ENCODE peak calls at places on chromosomes 13 and 19, in six cellular contexts. Q, B, N, A, X and F are unnamed samples.

GRCh38 chr13:84896128-84896527 is 903.1 kb downstream of the SLITRK6 start:
- DNase-seq in Q (peak; percentile 43), B (peak; percentile 11), N (peak; percentile 80), A (peak; percentile 5), X (peak; percentile 52), F (peak; percentile 62)

GRCh38 chr13:104657196-104657595 is 1591.0 kb upstream of the SLC10A2 start:
- DNase-seq in Q (no peak), B (no peak), N (no peak), A (no peak), X (no peak), F (no peak)

GRCh38 chr19:7925171-7925837 is 631 bp downstream of the CTXN1 start:
- DNase-seq in Q (no peak), B (peak; percentile 77), N (peak; percentile 71), A (no peak), X (peak; percentile 96), F (peak; percentile 68)

GRCh38 chr19:15427350-15427700 is 8.5 kb upstream of the AKAP8L start:
- DNase-seq in Q (no peak), B (no peak), N (no peak), A (no peak), X (no peak), F (no peak)

GRCh38 chr13:19862511-19863313 is 737 bp downstream of the ZMYM5 start:
- DNase-seq in Q (no peak), B (peak; percentile 35), N (peak; percentile 26), A (no peak), X (peak; percentile 66), F (peak; percentile 24)

GRCh38 chr13:20566424-20566916 is 487 bp upstream of the IFT88 start:
- DNase-seq in Q (peak; percentile 53), B (peak; percentile 75), N (peak; percentile 62), A (no peak), X (no peak), F (no peak)

GRCh38 chr13:91346848-91347211 is 657 bp upstream of the MIR17HG start:
- DNase-seq in Q (no peak), B (peak; percentile 40), N (no peak), A (no peak), X (peak; percentile 51), F (peak; percentile 32)

GRCh38 chr19:55486971-55487883 is 1.0 kb upstream of the SSC5D start:
- DNase-seq in Q (peak; percentile 92), B (peak; percentile 60), N (peak; percentile 98), A (peak; percentile 87), X (peak; percentile 44), F (peak; percentile 96)

GRCh38 chr19:40523322-40524047 is 53.2 kb upstream of the SHKBP1 start:
- DNase-seq in Q (no peak), B (peak; percentile 88), N (peak; percentile 37), A (no peak), X (peak; percentile 83), F (peak; percentile 31)

GRCh38 chr13:46388846-46389245 is 1.8 kb upstream of the RUBCNL start:
- DNase-seq in Q (no peak), B (no peak), N (no peak), A (no peak), X (no peak), F (no peak)

GRCh38 chr13:27918041-27918917 is 1.5 kb upstream of the PDX1 start:
- DNase-seq in Q (no peak), B (no peak), N (no peak), A (no peak), X (peak; percentile 72), F (no peak)

GRCh38 chr19:52138614-52139290 is 986 bp downstream of the ZNF616 start:
- DNase-seq in Q (no peak), B (peak; percentile 25), N (no peak), A (no peak), X (peak; percentile 82), F (peak; percentile 39)

GRCh38 chr13:94344126-94344863 is 135.2 kb downstream of the DCT start:
- DNase-seq in Q (no peak), B (no peak), N (no peak), A (no peak), X (no peak), F (no peak)

GRCh38 chr13:94346261-94347019 is 133.0 kb downstream of the DCT start:
- DNase-seq in Q (no peak), B (no peak), N (no peak), A (no peak), X (no peak), F (no peak)

GRCh38 chr13:94345374-94346195 is 133.9 kb downstream of the DCT start:
- DNase-seq in Q (no peak), B (no peak), N (peak; percentile 79), A (no peak), X (no peak), F (peak; percentile 54)

GRCh38 chr13:94342436-94343242 is 136.8 kb downstream of the DCT start:
- DNase-seq in Q (no peak), B (no peak), N (no peak), A (no peak), X (no peak), F (no peak)

DNA sequence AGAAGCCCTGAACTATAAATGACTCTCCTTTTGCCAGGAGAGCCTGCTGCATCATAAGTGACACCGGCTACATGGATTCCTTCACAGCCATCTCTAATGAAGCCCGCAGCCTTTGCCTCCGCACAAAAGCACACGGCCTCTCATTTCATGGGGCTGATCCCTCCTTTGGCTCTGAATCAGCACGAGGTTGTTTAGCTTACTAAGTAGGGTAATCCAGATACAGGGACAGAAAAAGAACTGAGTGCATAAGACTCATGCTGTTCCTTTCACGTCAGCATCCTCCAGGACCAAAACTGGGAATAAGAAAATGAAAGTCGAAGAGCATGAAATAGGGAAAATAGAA is 136.3 kb downstream of the DCT start:
- DNase-seq in Q (no peak), B (no peak), N (no peak), A (no peak), X (peak; percentile 83), F (peak; percentile 71)
- H3K4me3 ChIP-seq in Q (no peak overlapping the region), B (no peak overlapping the region), N (no peak overlapping the region), A (no peak overlapping the region), X (no peak overlapping the region), F (no peak overlapping the region)

GRCh38 chr13:110352735-110353134 is 45.7 kb downstream of the COL4A2 start:
- DNase-seq in Q (no peak), B (no peak), N (no peak), A (no peak), X (no peak), F (no peak)
- TF ChIP-seq CTCF in Q (peak; percentile 22), B (peak; percentile 19), N (no peak), A (peak; percentile 23), X (peak; percentile 49), F (peak; percentile 45)

DNA sequence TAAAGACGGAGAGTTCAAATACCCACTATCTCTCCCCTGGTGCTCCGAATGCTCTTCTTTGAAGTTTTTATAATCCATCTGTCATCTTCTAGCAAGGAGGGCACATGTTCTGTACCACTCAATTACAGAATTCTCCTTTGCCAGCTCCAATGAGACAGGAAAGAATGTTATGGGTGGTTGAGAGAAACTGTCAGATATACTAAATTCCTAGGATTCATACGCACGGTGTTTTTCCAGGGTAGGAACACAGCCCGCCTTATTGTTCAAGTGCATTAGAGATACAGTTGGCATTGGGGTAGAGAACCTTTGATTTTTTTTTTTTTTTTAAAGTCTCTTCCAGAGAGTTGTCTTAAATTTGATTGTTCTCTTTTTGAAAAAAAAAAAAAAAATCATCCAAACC is 118.0 kb upstream of the ZNF536 start:
- DNase-seq in Q (no peak), B (no peak), N (no peak), A (no peak), X (no peak), F (no peak)
- H3K4me3 ChIP-seq in Q (no peak overlapping the region), B (no peak overlapping the region), N (no peak overlapping the region), A (no peak overlapping the region), X (no peak overlapping the region), F (no peak overlapping the region)

DNA sequence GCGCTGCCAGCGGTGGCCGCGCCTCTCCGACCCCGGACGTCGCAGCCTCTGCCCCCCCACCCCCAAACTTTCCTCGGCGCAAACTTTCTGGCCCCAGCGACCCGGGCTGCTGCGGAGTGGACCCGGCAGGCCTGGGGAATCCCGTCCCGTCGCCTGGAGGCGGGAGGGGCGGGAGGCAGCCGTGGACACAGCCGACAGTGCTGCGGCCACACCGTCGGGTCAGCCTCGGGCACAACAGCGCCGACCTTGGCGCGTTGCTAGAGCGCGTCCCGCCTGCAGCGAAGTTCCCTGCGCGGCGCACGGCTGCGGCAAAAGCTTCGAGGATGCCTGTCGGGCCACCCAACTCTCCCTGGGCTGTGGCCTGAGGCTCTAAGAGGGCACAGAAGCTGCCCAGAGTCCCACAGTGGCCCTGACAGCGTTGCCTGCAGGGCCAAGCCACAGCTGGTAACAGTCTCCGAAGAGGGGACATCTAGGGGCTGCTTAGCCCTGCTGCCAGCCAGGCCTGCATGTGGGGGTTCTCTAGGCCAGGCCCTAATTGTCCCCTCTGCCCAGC is 1.3 kb downstream of the NFIX start:
- DNase-seq in Q (no peak), B (no peak), N (peak; percentile 43), A (no peak), X (peak; percentile 73), F (no peak)
- TF ChIP-seq CTCF in Q (no peak), B (no peak), N (no peak), A (no peak), X (peak; percentile 27), F (no peak)

DNA sequence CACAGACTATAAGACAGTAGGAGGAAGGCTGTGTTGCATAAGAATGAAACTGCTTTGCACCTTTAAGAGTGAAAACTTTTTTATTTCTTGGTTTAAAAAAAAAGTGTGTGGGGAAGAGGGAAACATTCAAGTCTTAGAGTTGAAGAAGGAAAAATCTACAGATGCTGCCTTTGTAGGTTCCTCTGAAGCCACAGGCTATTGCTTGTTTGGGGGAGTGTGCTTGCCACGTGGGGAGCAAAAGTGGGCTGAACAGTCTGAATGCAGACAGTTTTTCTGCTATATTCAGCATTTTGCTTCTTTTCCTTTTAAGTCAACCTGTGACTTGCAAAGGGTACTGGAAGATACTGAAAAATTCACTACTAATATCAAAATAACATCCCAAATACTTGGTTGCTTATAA is 36.9 kb downstream of the EFNB2 start:
- DNase-seq in Q (no peak), B (no peak), N (no peak), A (no peak), X (no peak), F (no peak)
- H3K4me3 ChIP-seq in Q (no peak overlapping the region), B (no peak overlapping the region), N (no peak overlapping the region), A (no peak overlapping the region), X (no peak overlapping the region), F (no peak overlapping the region)